ENCODE peak calls at places on chromosomes 3 and 15, in eight cellular contexts. V, N, K, H, A, R, I and E are unnamed samples. For H3K36me3, the result is how much of the 10 kb centered on the place peaks cover.

GRCh38 chr3:178300441-178300959 is 235.7 kb upstream of the KCNMB2 start:
- DNase-seq in V (no peak), N (no peak), K (no peak), H (no peak), A (no peak), R (no peak), I (no peak), E (no peak)

GRCh38 chr15:99925661-99926461 is 192.6 kb upstream of the LYSMD4 start:
- DNase-seq in V (peak), N (peak), K (peak), H (peak), A (peak), R (peak), I (peak), E (peak)

GRCh38 chr15:79092382-79092781 is 1.8 kb upstream of the RASGRF1 start:
- DNase-seq in V (no peak), N (no peak), K (no peak), H (no peak), A (no peak), R (no peak), I (no peak), E (no peak)

GRCh38 chr15:91435108-91435507 is 335.1 kb downstream of the SV2B start:
- DNase-seq in V (no peak), N (no peak), K (no peak), H (no peak), A (no peak), R (no peak), I (no peak), E (no peak)

GRCh38 chr3:9826815-9827574 is 16.8 kb downstream of the RPUSD3 start:
- DNase-seq in V (peak), N (no peak), K (peak), H (no peak), A (no peak), R (peak), I (no peak), E (no peak)

GRCh38 chr15:56765252-56765651 is 31.9 kb upstream of the ZNF280D start:
- DNase-seq in V (peak), N (no peak), K (no peak), H (no peak), A (peak), R (no peak), I (no peak), E (no peak)

GRCh38 chr3:37943631-37944242 is 46.8 kb upstream of the VILL start:
- DNase-seq in V (no peak), N (no peak), K (no peak), H (no peak), A (no peak), R (no peak), I (peak), E (no peak)

GRCh38 chr3:128343287-128344045 is 123.2 kb downstream of the DNAJB8 start:
- DNase-seq in V (peak), N (no peak), K (peak), H (no peak), A (no peak), R (no peak), I (no peak), E (no peak)

GRCh38 chr15:69093614-69094013 is 66.8 kb upstream of the GLCE start:
- DNase-seq in V (no peak), N (no peak), K (no peak), H (no peak), A (no peak), R (no peak), I (no peak), E (no peak)

GRCh38 chr15:90261811-90262210 is 3.7 kb upstream of the NGRN start:
- DNase-seq in V (peak), N (no peak), K (no peak), H (no peak), A (no peak), R (no peak), I (no peak), E (no peak)

GRCh38 chr3:195760345-195760983 is 39.7 kb downstream of the MUC20 start:
- DNase-seq in V (peak), N (no peak), K (no peak), H (peak), A (no peak), R (no peak), I (peak), E (no peak)

GRCh38 chr3:156304406-156304805 is 184.0 kb downstream of the KCNAB1 start:
- DNase-seq in V (peak), N (no peak), K (no peak), H (no peak), A (no peak), R (no peak), I (no peak), E (no peak)

GRCh38 chr15:59367022-59367451 is 5.6 kb downstream of the MYO1E start:
- DNase-seq in V (peak), N (no peak), K (no peak), H (no peak), A (no peak), R (no peak), I (no peak), E (no peak)

GRCh38 chr3:9079674-9080073 is 116.4 kb upstream of the RAD18 start:
- DNase-seq in V (no peak), N (no peak), K (no peak), H (no peak), A (no peak), R (no peak), I (no peak), E (no peak)

GRCh38 chr15:59340325-59340724 is 32.3 kb downstream of the MYO1E start:
- DNase-seq in V (no peak), N (no peak), K (no peak), H (no peak), A (no peak), R (no peak), I (no peak), E (no peak)

GRCh38 chr3:30162579-30162978 is 443.8 kb upstream of the TGFBR2 start:
- DNase-seq in V (peak), N (no peak), K (no peak), H (no peak), A (no peak), R (no peak), I (no peak), E (no peak)

GRCh38 chr3:58776231-58776630 is 109.7 kb upstream of the FAM3D start:
- DNase-seq in V (no peak), N (no peak), K (no peak), H (no peak), A (no peak), R (no peak), I (no peak), E (no peak)

GRCh38 chr3:159322322-159322939 is 520.6 kb downstream of the MFSD1 start:
- DNase-seq in V (peak), N (no peak), K (peak), H (peak), A (no peak), R (peak), I (no peak), E (peak)

GRCh38 chr3:116019254-116019763 is 396.0 kb downstream of the GAP43 start:
- DNase-seq in V (no peak), N (no peak), K (no peak), H (no peak), A (no peak), R (no peak), I (no peak), E (no peak)

GRCh38 chr3:61237858-61238257 is 13.4 kb downstream of the FHIT start:
- DNase-seq in V (no peak), N (no peak), K (no peak), H (no peak), A (no peak), R (no peak), I (no peak), E (no peak)

GRCh38 chr3:139281512-139282196 is 62.2 kb upstream of the MRPS22 start:
- DNase-seq in V (no peak), N (no peak), K (no peak), H (no peak), A (no peak), R (no peak), I (no peak), E (no peak)

GRCh38 chr15:70197318-70197944 is 99.7 kb upstream of the TLE3 start:
- DNase-seq in V (no peak), N (no peak), K (peak), H (no peak), A (no peak), R (no peak), I (no peak), E (no peak)

GRCh38 chr3:15439476-15439875 is 12.1 kb downstream of the EAF1 start:
- DNase-seq in V (peak), N (no peak), K (no peak), H (no peak), A (no peak), R (no peak), I (no peak), E (no peak)

DNA sequence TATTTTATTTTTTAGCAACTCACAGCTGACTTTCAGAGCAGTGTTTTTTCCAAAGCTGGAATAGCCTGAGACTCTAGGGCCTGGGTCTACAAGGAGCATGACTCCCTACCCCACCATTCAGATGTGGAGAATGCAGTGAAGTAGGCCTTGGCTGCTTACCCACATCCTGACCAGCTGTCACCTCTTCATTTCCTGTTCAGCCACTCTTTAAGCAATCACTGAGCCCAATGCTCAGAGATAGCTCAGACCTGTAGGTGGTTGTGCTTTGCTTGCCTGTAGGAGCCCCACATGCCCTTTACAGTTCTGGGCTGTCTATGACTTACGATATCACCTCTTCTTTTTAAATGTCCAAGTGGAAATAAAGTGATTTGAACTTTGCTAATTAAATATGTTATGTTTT is 148.1 kb downstream of the NEK11 start:
- DNase-seq in V (peak), N (no peak), K (no peak), H (no peak), A (no peak), R (no peak), I (no peak), E (peak)
- TF ChIP-seq CTCF in V (no peak), N (no peak), K (no peak), H (no peak), A (no peak), R (no peak), I (no peak), E (no peak)

DNA sequence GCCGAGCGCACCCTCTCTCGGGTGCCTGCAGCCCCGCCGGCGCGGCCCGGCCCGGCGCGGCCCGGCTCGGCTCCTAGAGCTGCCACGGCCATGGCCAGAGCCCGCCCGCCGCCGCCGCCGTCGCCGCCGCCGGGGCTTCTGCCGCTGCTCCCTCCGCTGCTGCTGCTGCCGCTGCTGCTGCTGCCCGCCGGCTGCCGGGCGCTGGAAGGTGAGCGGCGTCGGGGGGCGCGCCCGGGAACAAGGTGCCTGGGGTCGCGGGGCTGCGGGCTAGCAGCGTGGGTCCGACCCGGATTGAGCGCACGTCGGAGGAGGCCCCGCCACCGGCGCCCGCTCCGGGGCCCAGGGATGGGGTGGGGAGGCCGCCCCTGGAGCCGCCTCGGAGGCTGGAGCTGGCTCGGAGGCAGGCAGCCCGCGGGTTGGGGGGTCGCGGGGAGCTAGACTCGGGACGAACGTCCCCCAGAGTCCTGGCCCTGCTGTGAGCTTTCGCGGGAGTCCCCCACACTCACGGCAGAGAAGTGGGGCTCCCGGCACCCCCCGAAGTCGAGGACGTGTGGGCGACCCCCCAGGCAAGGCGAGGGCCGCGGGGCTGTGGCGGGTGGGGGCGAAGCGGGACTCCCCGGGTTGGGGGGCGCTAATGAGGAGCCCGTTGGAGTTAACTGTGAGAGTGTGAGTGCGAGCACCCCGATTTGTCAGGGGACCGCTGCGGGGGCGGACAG is 719 bp downstream of the EPHB3 start:
- DNase-seq in V (no peak), N (no peak), K (no peak), H (no peak), A (no peak), R (no peak), I (peak), E (no peak)
- H3K4me3 ChIP-seq in V (peak), N (peak), K (peak), H (peak), A (peak), R (peak), I (peak), E (no peak)

GRCh38 chr3:53260286-53260785 is 4.5 kb upstream of the TKT start:
- DNase-seq in V (no peak), N (no peak), K (peak), H (no peak), A (no peak), R (no peak), I (no peak), E (no peak)

GRCh38 chr3:53261712-53262111 is 5.9 kb upstream of the TKT start:
- DNase-seq in V (no peak), N (no peak), K (no peak), H (no peak), A (no peak), R (no peak), I (no peak), E (no peak)

GRCh38 chr3:53257465-53257864 is 1.6 kb upstream of the TKT start:
- DNase-seq in V (no peak), N (no peak), K (no peak), H (no peak), A (no peak), R (no peak), I (no peak), E (no peak)

GRCh38 chr3:53258600-53259426 is 3.0 kb upstream of the TKT start:
- DNase-seq in V (no peak), N (no peak), K (no peak), H (no peak), A (no peak), R (no peak), I (no peak), E (no peak)

DNA sequence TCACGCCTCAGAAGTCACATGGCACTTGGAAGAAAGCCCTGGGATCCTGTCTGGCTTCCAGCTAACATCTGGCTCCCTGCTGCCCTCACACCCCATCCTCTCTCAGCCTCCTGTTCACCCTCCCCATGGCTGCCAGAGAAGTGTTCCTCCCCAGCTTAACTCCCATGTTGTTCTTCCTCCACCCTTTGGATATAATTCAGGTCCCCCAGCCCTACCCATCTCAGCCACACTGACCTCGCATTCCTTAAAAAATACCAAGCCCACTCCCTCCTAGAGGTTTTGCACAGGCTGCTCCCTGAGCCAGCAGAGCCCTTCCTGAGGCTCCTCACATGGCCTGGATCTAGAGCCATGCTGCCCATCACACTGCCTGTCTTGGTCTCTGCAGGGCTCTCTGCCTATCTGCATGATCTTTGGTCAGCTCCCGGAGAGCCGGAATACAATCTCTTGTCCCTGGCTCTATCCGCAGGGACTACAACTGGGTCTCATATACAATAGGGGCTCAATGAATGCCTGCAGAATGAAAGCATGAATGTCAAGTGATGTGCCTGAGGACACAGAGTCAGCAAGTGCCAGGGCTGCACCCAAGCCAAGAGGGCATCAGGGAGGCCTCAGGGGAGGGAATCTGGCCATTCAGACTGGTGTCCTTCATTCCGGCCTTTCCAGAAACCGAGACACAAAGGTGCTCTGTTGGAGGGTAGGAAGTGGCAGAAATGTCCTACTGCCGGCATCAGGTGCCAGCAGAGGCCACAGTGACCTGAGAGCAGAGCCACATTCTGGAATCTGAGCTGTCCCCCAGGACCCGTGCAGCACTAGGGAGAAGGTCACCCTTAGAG is 3.8 kb upstream of the TKT start:
- DNase-seq in V (no peak), N (no peak), K (peak), H (peak), A (no peak), R (no peak), I (no peak), E (no peak)
- H3K36me3 ChIP-seq in V (under half), N (under half), K (under half), H (under half), A (under half), R (under half), I (under half), E (under half)

DNA sequence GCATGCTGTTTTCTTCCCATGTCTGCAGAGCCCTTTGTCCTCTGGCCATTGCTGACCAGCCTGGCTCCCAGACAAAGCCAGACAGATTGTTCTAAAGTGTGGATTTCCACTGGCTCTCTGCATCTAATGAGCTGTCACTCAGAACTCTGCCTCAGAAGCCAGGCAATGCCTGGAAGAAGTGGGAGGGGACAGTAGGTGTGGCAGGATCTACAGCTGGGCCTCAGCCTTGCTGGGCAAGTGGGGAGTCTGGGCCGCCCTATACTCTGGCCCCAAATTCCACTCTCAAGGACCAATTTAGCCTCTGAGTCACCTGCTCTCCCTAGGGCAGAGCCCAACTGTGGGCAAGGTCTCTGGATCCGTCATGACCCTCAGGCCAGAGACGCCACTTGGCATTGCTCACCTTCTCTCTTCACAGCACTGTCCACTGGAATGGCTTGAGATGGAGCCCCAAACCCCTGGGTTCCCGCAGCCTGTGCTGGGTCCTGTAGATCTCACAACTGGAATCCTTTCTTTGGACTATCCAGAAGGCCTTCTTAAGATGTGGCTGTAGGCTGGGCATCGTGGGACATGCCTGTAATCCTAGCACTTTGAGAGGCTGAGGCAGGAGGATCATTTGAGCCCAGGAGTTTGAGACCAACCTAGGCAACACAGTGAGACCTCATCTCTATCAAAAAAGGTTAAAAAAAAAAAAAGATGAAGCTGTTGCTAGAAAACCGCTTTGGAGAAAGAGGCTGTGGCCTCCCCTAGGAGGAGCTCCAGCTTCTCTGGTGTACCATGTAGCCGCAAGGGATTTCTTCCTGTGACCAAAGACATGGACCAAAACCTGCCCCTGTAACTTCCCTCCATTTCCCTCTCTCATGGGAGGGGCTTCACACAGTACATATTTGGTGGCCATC is 23.6 kb upstream of the BUB1B start:
- DNase-seq in V (no peak), N (no peak), K (no peak), H (no peak), A (no peak), R (no peak), I (no peak), E (no peak)
- TF ChIP-seq CTCF in V (no peak), N (no peak), K (no peak), H (no peak), A (no peak), R (no peak), I (no peak), E (no peak)

DNA sequence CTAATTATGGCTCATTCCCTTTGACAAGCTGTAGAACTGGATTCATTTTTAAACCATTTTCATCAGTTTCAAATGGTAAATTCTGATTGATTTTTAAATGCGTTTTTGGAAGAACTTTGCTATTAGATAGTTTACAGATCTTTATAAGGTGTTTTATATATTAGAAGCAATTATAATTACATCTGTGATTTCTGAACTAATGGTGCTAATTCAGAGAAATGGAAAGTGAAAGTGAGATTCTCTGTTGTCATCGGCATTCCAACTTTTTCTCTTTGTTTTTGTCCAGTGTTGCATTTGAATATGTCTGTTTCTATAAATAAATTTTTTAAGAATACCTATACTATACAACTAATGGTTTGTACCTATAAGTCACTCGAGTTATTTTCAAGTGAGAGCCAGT is 62.7 kb downstream of the PXYLP1 start:
- DNase-seq in V (peak), N (no peak), K (no peak), H (no peak), A (no peak), R (no peak), I (no peak), E (no peak)
- H3K4me3 ChIP-seq in V (no peak), N (peak), K (peak), H (peak), A (peak), R (peak), I (peak), E (peak)

GRCh38 chr3:77898621-77899020 is 858.7 kb downstream of the ROBO2 start:
- DNase-seq in V (no peak), N (no peak), K (no peak), H (no peak), A (no peak), R (no peak), I (no peak), E (no peak)
- H3K36me3 ChIP-seq in V (under half), N (under half), K (under half), H (under half), A (under half), R (under half), I (under half), E (under half)

GRCh38 chr15:93520206-93520605 is 431.2 kb upstream of the RGMA start:
- DNase-seq in V (no peak), N (no peak), K (no peak), H (no peak), A (no peak), R (no peak), I (no peak), E (no peak)
- TF ChIP-seq CTCF in V (no peak), N (no peak), K (no peak), H (peak), A (no peak), R (no peak), I (no peak), E (no peak)